ENCODE peak calls at places on chromosomes 6 and 20, in six cellular contexts. One of them, this sample, is unnamed. For H3K4me1, the result is how much of the 10 kb centered on the place peaks cover.

GRCh38 chr6:32761084-32761483 is 2.2 kb downstream of the HLA-DQB2 start:
- DNase-seq in left ventricle myocardium inferior: no peak
- DNase-seq in PC-3: no peak
- DNase-seq in right lobe of liver: no peak
- DNase-seq in IMR-90: no peak
- DNase-seq in lower lobe of right lung: no peak
- DNase-seq in this sample: no peak

GRCh38 chr6:141809901-141810300 is 322.8 kb upstream of the GJE1 start:
- DNase-seq in lower lobe of right lung: no peak
- DNase-seq in right lobe of liver: no peak
- DNase-seq in PC-3: peak
- DNase-seq in left ventricle myocardium inferior: no peak
- DNase-seq in IMR-90: peak
- DNase-seq in this sample: no peak

GRCh38 chr6:5723905-5724691 is 282.6 kb downstream of the NRN1 start:
- DNase-seq in PC-3: no peak
- DNase-seq in lower lobe of right lung: peak
- DNase-seq in IMR-90: no peak
- DNase-seq in right lobe of liver: no peak
- DNase-seq in left ventricle myocardium inferior: peak
- DNase-seq in this sample: peak

GRCh38 chr6:142851601-142852000 is 93.4 kb downstream of the HIVEP2 start:
- DNase-seq in right lobe of liver: no peak
- DNase-seq in IMR-90: peak
- DNase-seq in left ventricle myocardium inferior: no peak
- DNase-seq in PC-3: peak
- DNase-seq in lower lobe of right lung: no peak
- DNase-seq in this sample: no peak

GRCh38 chr6:141415896-141416295 is 716.8 kb upstream of the GJE1 start:
- DNase-seq in lower lobe of right lung: no peak
- DNase-seq in left ventricle myocardium inferior: no peak
- DNase-seq in PC-3: peak
- DNase-seq in right lobe of liver: no peak
- DNase-seq in IMR-90: peak
- DNase-seq in this sample: no peak

GRCh38 chr20:54995553-54995952 is 520.2 kb downstream of the DOK5 start:
- DNase-seq in right lobe of liver: no peak
- DNase-seq in IMR-90: no peak
- DNase-seq in left ventricle myocardium inferior: no peak
- DNase-seq in lower lobe of right lung: no peak
- DNase-seq in PC-3: peak
- DNase-seq in this sample: no peak

GRCh38 chr6:72250664-72251063 is 364.3 kb downstream of the RIMS1 start:
- DNase-seq in IMR-90: peak
- DNase-seq in right lobe of liver: no peak
- DNase-seq in PC-3: no peak
- DNase-seq in left ventricle myocardium inferior: no peak
- DNase-seq in lower lobe of right lung: no peak
- DNase-seq in this sample: no peak

GRCh38 chr6:17630511-17631073 is 30.5 kb downstream of the FAM8A1 start:
- DNase-seq in left ventricle myocardium inferior: no peak
- DNase-seq in IMR-90: peak
- DNase-seq in right lobe of liver: peak
- DNase-seq in lower lobe of right lung: peak
- DNase-seq in PC-3: no peak
- DNase-seq in this sample: peak

GRCh38 chr20:62119591-62120364 is 2.5 kb upstream of the LSM14B start:
- DNase-seq in PC-3: no peak
- DNase-seq in left ventricle myocardium inferior: peak
- DNase-seq in lower lobe of right lung: peak
- DNase-seq in right lobe of liver: no peak
- DNase-seq in IMR-90: no peak
- DNase-seq in this sample: peak

GRCh38 chr20:667351-668034 is 8.1 kb downstream of the SCRT2 start:
- DNase-seq in PC-3: peak
- DNase-seq in right lobe of liver: no peak
- DNase-seq in left ventricle myocardium inferior: peak
- DNase-seq in IMR-90: peak
- DNase-seq in lower lobe of right lung: peak
- DNase-seq in this sample: peak

GRCh38 chr20:7855545-7855944 is 84.7 kb downstream of the HAO1 start:
- DNase-seq in left ventricle myocardium inferior: no peak
- DNase-seq in IMR-90: no peak
- DNase-seq in lower lobe of right lung: no peak
- DNase-seq in right lobe of liver: no peak
- DNase-seq in PC-3: peak
- DNase-seq in this sample: no peak

GRCh38 chr20:48686238-48687096 is 141.3 kb downstream of the PREX1 start:
- DNase-seq in left ventricle myocardium inferior: peak
- DNase-seq in right lobe of liver: no peak
- DNase-seq in IMR-90: no peak
- DNase-seq in PC-3: peak
- DNase-seq in lower lobe of right lung: no peak
- DNase-seq in this sample: peak

GRCh38 chr6:81241717-81242116 is 510.8 kb downstream of the TENT5A start:
- DNase-seq in left ventricle myocardium inferior: no peak
- DNase-seq in PC-3: peak
- DNase-seq in lower lobe of right lung: no peak
- DNase-seq in IMR-90: peak
- DNase-seq in right lobe of liver: no peak
- DNase-seq in this sample: no peak

GRCh38 chr6:138129190-138129589 is 22.0 kb upstream of the PERP start:
- DNase-seq in IMR-90: no peak
- DNase-seq in left ventricle myocardium inferior: no peak
- DNase-seq in lower lobe of right lung: no peak
- DNase-seq in PC-3: no peak
- DNase-seq in right lobe of liver: no peak
- DNase-seq in this sample: no peak

GRCh38 chr6:15956205-15957106 is 172.4 kb upstream of the MYLIP start:
- DNase-seq in PC-3: no peak
- DNase-seq in right lobe of liver: no peak
- DNase-seq in left ventricle myocardium inferior: no peak
- DNase-seq in IMR-90: no peak
- DNase-seq in lower lobe of right lung: peak
- DNase-seq in this sample: peak

GRCh38 chr6:98146656-98147055 is 687.7 kb upstream of the POU3F2 start:
- DNase-seq in IMR-90: no peak
- DNase-seq in right lobe of liver: no peak
- DNase-seq in lower lobe of right lung: no peak
- DNase-seq in PC-3: peak
- DNase-seq in left ventricle myocardium inferior: no peak
- DNase-seq in this sample: no peak

GRCh38 chr6:138036955-138037592 is 70.1 kb downstream of the PERP start:
- DNase-seq in lower lobe of right lung: no peak
- DNase-seq in right lobe of liver: no peak
- DNase-seq in IMR-90: peak
- DNase-seq in PC-3: peak
- DNase-seq in left ventricle myocardium inferior: no peak
- DNase-seq in this sample: no peak

GRCh38 chr6:170035104-170035503 is 255.8 kb downstream of the DLL1 start:
- DNase-seq in right lobe of liver: no peak
- DNase-seq in lower lobe of right lung: no peak
- DNase-seq in IMR-90: no peak
- DNase-seq in PC-3: no peak
- DNase-seq in left ventricle myocardium inferior: no peak
- DNase-seq in this sample: no peak

GRCh38 chr6:139485742-139486475 is 111.5 kb upstream of the CITED2 start:
- DNase-seq in left ventricle myocardium inferior: no peak
- DNase-seq in IMR-90: no peak
- DNase-seq in lower lobe of right lung: no peak
- DNase-seq in PC-3: no peak
- DNase-seq in right lobe of liver: peak
- DNase-seq in this sample: no peak

GRCh38 chr6:165827190-165827518 is 164.1 kb upstream of the PDE10A start:
- DNase-seq in IMR-90: no peak
- DNase-seq in PC-3: no peak
- DNase-seq in left ventricle myocardium inferior: no peak
- DNase-seq in lower lobe of right lung: no peak
- DNase-seq in right lobe of liver: no peak
- DNase-seq in this sample: no peak

GRCh38 chr20:21514553-21515251 is 838 bp upstream of the NKX2-2 start:
- DNase-seq in IMR-90: no peak
- DNase-seq in PC-3: no peak
- DNase-seq in lower lobe of right lung: peak
- DNase-seq in left ventricle myocardium inferior: no peak
- DNase-seq in right lobe of liver: peak
- DNase-seq in this sample: no peak

GRCh38 chr6:123214433-123214832 is 218.4 kb downstream of the CLVS2 start:
- DNase-seq in lower lobe of right lung: no peak
- DNase-seq in right lobe of liver: no peak
- DNase-seq in PC-3: no peak
- DNase-seq in left ventricle myocardium inferior: no peak
- DNase-seq in IMR-90: no peak
- DNase-seq in this sample: no peak

GRCh38 chr20:50613438-50614169 is 77.7 kb downstream of the RIPOR3 start:
- DNase-seq in IMR-90: no peak
- DNase-seq in lower lobe of right lung: no peak
- DNase-seq in PC-3: no peak
- DNase-seq in left ventricle myocardium inferior: no peak
- DNase-seq in right lobe of liver: no peak
- DNase-seq in this sample: no peak
- TF ChIP-seq CTCF in IMR-90: no peak
- TF ChIP-seq CTCF in lower lobe of right lung: no peak
- TF ChIP-seq CTCF in PC-3: no peak
- TF ChIP-seq CTCF in left ventricle myocardium inferior: no peak
- TF ChIP-seq CTCF in right lobe of liver: no peak
- TF ChIP-seq CTCF in this sample: no peak

GRCh38 chr6:10415593-10416480 is 963 bp upstream of the TFAP2A start:
- DNase-seq in lower lobe of right lung: no peak
- DNase-seq in right lobe of liver: no peak
- DNase-seq in IMR-90: no peak
- DNase-seq in left ventricle myocardium inferior: no peak
- DNase-seq in PC-3: peak
- DNase-seq in this sample: no peak

GRCh38 chr6:10413850-10414765 is 766 bp downstream of the TFAP2A start:
- DNase-seq in left ventricle myocardium inferior: no peak
- DNase-seq in IMR-90: no peak
- DNase-seq in right lobe of liver: no peak
- DNase-seq in PC-3: peak
- DNase-seq in lower lobe of right lung: no peak
- DNase-seq in this sample: no peak

GRCh38 chr6:10416516-10416862 is 1.6 kb upstream of the TFAP2A start:
- DNase-seq in right lobe of liver: no peak
- DNase-seq in lower lobe of right lung: no peak
- DNase-seq in PC-3: no peak
- DNase-seq in left ventricle myocardium inferior: no peak
- DNase-seq in IMR-90: no peak
- DNase-seq in this sample: no peak

GRCh38 chr6:10412948-10413849 is 1.7 kb downstream of the TFAP2A start:
- DNase-seq in IMR-90: no peak
- DNase-seq in left ventricle myocardium inferior: no peak
- DNase-seq in PC-3: peak
- DNase-seq in lower lobe of right lung: peak
- DNase-seq in right lobe of liver: no peak
- DNase-seq in this sample: no peak

DNA sequence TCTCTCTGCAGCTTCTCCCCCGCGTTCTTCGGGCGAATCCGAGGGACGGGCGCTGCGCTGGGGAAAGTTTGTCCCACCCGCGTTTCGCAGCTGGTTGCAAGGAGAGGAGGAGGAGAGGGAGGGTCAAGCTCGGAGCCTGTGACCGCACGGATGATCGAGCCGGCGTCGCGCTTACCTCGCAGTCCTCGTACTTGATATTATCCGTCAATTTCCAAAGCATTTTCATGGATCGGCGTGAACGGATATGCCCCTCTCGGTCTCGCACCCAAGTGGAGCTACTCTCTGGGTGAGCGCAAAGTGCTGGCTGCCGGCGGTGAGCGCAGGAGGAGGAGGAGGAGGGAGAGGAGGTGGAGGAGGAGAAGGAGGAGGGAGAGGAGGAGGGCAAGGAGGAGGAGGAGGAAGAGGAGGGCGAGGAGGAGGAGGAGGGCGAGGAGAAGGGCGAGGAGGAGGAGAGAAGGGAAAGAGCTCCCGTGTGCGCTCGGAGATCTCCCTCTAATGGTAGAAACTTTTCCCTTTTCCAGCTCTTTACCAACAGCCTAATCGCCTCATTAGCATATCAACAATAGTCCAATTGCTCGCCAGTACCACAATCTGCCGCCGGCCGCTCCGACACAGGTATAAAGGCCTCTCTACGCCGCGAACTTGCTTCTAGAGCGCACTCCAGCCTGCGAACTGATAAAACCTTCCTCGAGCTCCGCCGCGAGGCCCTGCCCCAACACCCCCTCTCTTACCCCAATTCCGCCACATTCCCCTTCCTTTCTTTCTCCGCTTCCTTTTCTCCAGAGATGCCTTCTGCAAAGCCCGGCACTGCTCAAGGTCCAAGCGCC is at the start of gene TFAP2A:
- DNase-seq in left ventricle myocardium inferior: no peak
- DNase-seq in PC-3: peak
- DNase-seq in IMR-90: peak
- DNase-seq in lower lobe of right lung: no peak
- DNase-seq in right lobe of liver: no peak
- DNase-seq in this sample: no peak
- H3K4me3 ChIP-seq in left ventricle myocardium inferior: peak
- H3K4me3 ChIP-seq in PC-3: peak
- H3K4me3 ChIP-seq in IMR-90: peak
- H3K4me3 ChIP-seq in lower lobe of right lung: peak
- H3K4me3 ChIP-seq in right lobe of liver: no peak
- H3K4me3 ChIP-seq in this sample: no peak

GRCh38 chr20:41045680-41046079 is 17.1 kb downstream of the TOP1 start:
- DNase-seq in right lobe of liver: no peak
- DNase-seq in lower lobe of right lung: no peak
- DNase-seq in IMR-90: no peak
- DNase-seq in PC-3: no peak
- DNase-seq in left ventricle myocardium inferior: no peak
- DNase-seq in this sample: no peak
- H3K4me1 ChIP-seq in right lobe of liver: under half
- H3K4me1 ChIP-seq in lower lobe of right lung: half or more
- H3K4me1 ChIP-seq in IMR-90: under half
- H3K4me1 ChIP-seq in PC-3: under half
- H3K4me1 ChIP-seq in left ventricle myocardium inferior: half or more
- H3K4me1 ChIP-seq in this sample: under half

DNA sequence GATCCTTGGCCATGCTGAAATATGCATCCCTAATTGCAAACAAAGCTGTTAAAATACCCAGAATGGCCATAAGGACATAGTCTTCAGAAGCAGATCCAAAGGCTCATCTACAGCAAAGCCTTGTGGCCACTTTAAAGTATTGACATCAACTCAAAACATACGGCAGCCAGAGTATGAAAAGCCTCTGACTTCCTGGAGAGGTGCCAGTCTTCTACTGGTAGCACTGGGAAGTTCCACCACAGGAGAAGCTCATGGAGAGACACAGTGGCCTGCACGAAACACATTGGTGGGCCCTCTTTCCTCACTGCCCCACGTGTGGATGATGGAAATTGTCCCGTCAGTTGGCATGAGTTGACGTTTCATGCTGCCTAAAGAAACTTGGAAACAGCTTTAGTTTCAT is 202.6 kb upstream of the HEY2 start:
- DNase-seq in IMR-90: peak
- DNase-seq in left ventricle myocardium inferior: no peak
- DNase-seq in right lobe of liver: peak
- DNase-seq in lower lobe of right lung: no peak
- DNase-seq in PC-3: peak
- DNase-seq in this sample: no peak
- TF ChIP-seq CTCF in IMR-90: no peak
- TF ChIP-seq CTCF in left ventricle myocardium inferior: peak
- TF ChIP-seq CTCF in right lobe of liver: no peak
- TF ChIP-seq CTCF in lower lobe of right lung: peak
- TF ChIP-seq CTCF in PC-3: no peak
- TF ChIP-seq CTCF in this sample: no peak

GRCh38 chr6:118708055-118708454 is 56.7 kb upstream of the CEP85L start:
- DNase-seq in lower lobe of right lung: no peak
- DNase-seq in left ventricle myocardium inferior: no peak
- DNase-seq in right lobe of liver: no peak
- DNase-seq in IMR-90: peak
- DNase-seq in PC-3: peak
- DNase-seq in this sample: no peak
- H3K4me3 ChIP-seq in lower lobe of right lung: no peak
- H3K4me3 ChIP-seq in left ventricle myocardium inferior: no peak
- H3K4me3 ChIP-seq in right lobe of liver: no peak
- H3K4me3 ChIP-seq in IMR-90: no peak
- H3K4me3 ChIP-seq in PC-3: peak
- H3K4me3 ChIP-seq in this sample: no peak

This sample was measured in colonic mucosa.